ENCODE peak calls at places on chromosome 7, in ten cellular contexts. One of them, this sample, is unnamed.

GRCh38 chr7:27442446-27442845 is 199.8 kb downstream of the EVX1 start:
- DNase-seq in GM23248: peak; percentile 80
- DNase-seq in mammary epithelial cell: peak; percentile 73
- DNase-seq in OCI-LY7: no peak
- DNase-seq in GM12878: no peak
- DNase-seq in MM.1S: no peak
- DNase-seq in HepG2: no peak
- DNase-seq in fibroblast of lung: peak; percentile 41
- DNase-seq in PC-3: peak; percentile 94
- DNase-seq in trophoblast cell: no peak
- DNase-seq in this sample: peak; percentile 22

GRCh38 chr7:35799846-35800717 is 775 bp upstream of the SEPTIN7 start:
- DNase-seq in GM23248: peak; percentile 89
- DNase-seq in mammary epithelial cell: peak; percentile 80
- DNase-seq in OCI-LY7: peak; percentile 97
- DNase-seq in GM12878: peak; percentile 19
- DNase-seq in MM.1S: peak; percentile 76
- DNase-seq in HepG2: peak; percentile 29
- DNase-seq in fibroblast of lung: peak; percentile 87
- DNase-seq in PC-3: peak; percentile 82
- DNase-seq in trophoblast cell: peak; percentile 78
- DNase-seq in this sample: peak; percentile 78

GRCh38 chr7:140738280-140738679 is 41.8 kb downstream of the NDUFB2 start:
- DNase-seq in GM23248: peak; percentile 39
- DNase-seq in mammary epithelial cell: no peak
- DNase-seq in OCI-LY7: no peak
- DNase-seq in GM12878: no peak
- DNase-seq in MM.1S: no peak
- DNase-seq in HepG2: no peak
- DNase-seq in fibroblast of lung: peak; percentile 21
- DNase-seq in PC-3: no peak
- DNase-seq in trophoblast cell: no peak
- DNase-seq in this sample: peak; percentile 5

GRCh38 chr7:130365511-130366441 is 14.5 kb upstream of the CPA1 start:
- DNase-seq in GM23248: peak; percentile 88
- DNase-seq in mammary epithelial cell: peak; percentile 70
- DNase-seq in OCI-LY7: no peak
- DNase-seq in GM12878: peak; percentile 51
- DNase-seq in MM.1S: no peak
- DNase-seq in HepG2: no peak
- DNase-seq in fibroblast of lung: peak; percentile 99
- DNase-seq in PC-3: peak; percentile 43
- DNase-seq in trophoblast cell: no peak
- DNase-seq in this sample: peak; percentile 99

GRCh38 chr7:66886152-66886551 is 34.9 kb upstream of the TMEM248 start:
- DNase-seq in GM23248: peak; percentile 22
- DNase-seq in mammary epithelial cell: no peak
- DNase-seq in OCI-LY7: no peak
- DNase-seq in GM12878: peak; percentile 45
- DNase-seq in MM.1S: no peak
- DNase-seq in HepG2: no peak
- DNase-seq in fibroblast of lung: no peak
- DNase-seq in PC-3: no peak
- DNase-seq in trophoblast cell: no peak
- DNase-seq in this sample: no peak

GRCh38 chr7:25580156-25580555 is 351.9 kb upstream of the NPVF start:
- DNase-seq in GM23248: no peak
- DNase-seq in mammary epithelial cell: no peak
- DNase-seq in OCI-LY7: no peak
- DNase-seq in GM12878: no peak
- DNase-seq in MM.1S: no peak
- DNase-seq in HepG2: no peak
- DNase-seq in fibroblast of lung: no peak
- DNase-seq in PC-3: no peak
- DNase-seq in trophoblast cell: no peak
- DNase-seq in this sample: no peak

GRCh38 chr7:51316666-51317581 is at the start of gene COBL:
- DNase-seq in GM23248: peak; percentile 38
- DNase-seq in mammary epithelial cell: no peak
- DNase-seq in OCI-LY7: no peak
- DNase-seq in GM12878: no peak
- DNase-seq in MM.1S: no peak
- DNase-seq in HepG2: no peak
- DNase-seq in fibroblast of lung: peak; percentile 8
- DNase-seq in PC-3: peak; percentile 29
- DNase-seq in trophoblast cell: peak; percentile 37
- DNase-seq in this sample: no peak

GRCh38 chr7:23237000-23237399 is 9.6 kb upstream of the GPNMB start:
- DNase-seq in GM23248: no peak
- DNase-seq in mammary epithelial cell: no peak
- DNase-seq in OCI-LY7: no peak
- DNase-seq in GM12878: no peak
- DNase-seq in MM.1S: no peak
- DNase-seq in HepG2: no peak
- DNase-seq in fibroblast of lung: no peak
- DNase-seq in PC-3: no peak
- DNase-seq in trophoblast cell: no peak
- DNase-seq in this sample: no peak

GRCh38 chr7:75596727-75597614 is 104.9 kb downstream of the SPDYE5 start:
- DNase-seq in GM23248: peak; percentile 27
- DNase-seq in mammary epithelial cell: peak; percentile 44
- DNase-seq in OCI-LY7: no peak
- DNase-seq in GM12878: peak; percentile 30
- DNase-seq in MM.1S: no peak
- DNase-seq in HepG2: no peak
- DNase-seq in fibroblast of lung: peak; percentile 59
- DNase-seq in PC-3: peak; percentile 75
- DNase-seq in trophoblast cell: peak; percentile 86
- DNase-seq in this sample: peak; percentile 45

GRCh38 chr7:46139079-46139478 is 218.0 kb upstream of the IGFBP3 start:
- DNase-seq in GM23248: peak; percentile 77
- DNase-seq in mammary epithelial cell: peak; percentile 76
- DNase-seq in OCI-LY7: no peak
- DNase-seq in GM12878: peak; percentile 48
- DNase-seq in MM.1S: peak; percentile 4
- DNase-seq in HepG2: no peak
- DNase-seq in fibroblast of lung: peak; percentile 96
- DNase-seq in PC-3: peak; percentile 81
- DNase-seq in trophoblast cell: peak; percentile 69
- DNase-seq in this sample: peak; percentile 95

GRCh38 chr7:34135924-34136323 is 230.6 kb downstream of the BMPER start:
- DNase-seq in GM23248: peak; percentile 46
- DNase-seq in mammary epithelial cell: no peak
- DNase-seq in OCI-LY7: no peak
- DNase-seq in GM12878: no peak
- DNase-seq in MM.1S: no peak
- DNase-seq in HepG2: no peak
- DNase-seq in fibroblast of lung: no peak
- DNase-seq in PC-3: no peak
- DNase-seq in trophoblast cell: no peak
- DNase-seq in this sample: no peak

GRCh38 chr7:34130558-34131285 is 225.4 kb downstream of the BMPER start:
- DNase-seq in GM23248: no peak
- DNase-seq in mammary epithelial cell: no peak
- DNase-seq in OCI-LY7: no peak
- DNase-seq in GM12878: no peak
- DNase-seq in MM.1S: no peak
- DNase-seq in HepG2: no peak
- DNase-seq in fibroblast of lung: no peak
- DNase-seq in PC-3: no peak
- DNase-seq in trophoblast cell: peak; percentile 71
- DNase-seq in this sample: no peak

GRCh38 chr7:34133983-34134782 is 228.8 kb downstream of the BMPER start:
- DNase-seq in GM23248: peak; percentile 88
- DNase-seq in mammary epithelial cell: peak; percentile 75
- DNase-seq in OCI-LY7: peak; percentile 10
- DNase-seq in GM12878: no peak
- DNase-seq in MM.1S: peak; percentile 36
- DNase-seq in HepG2: peak; percentile 18
- DNase-seq in fibroblast of lung: peak; percentile 74
- DNase-seq in PC-3: peak; percentile 62
- DNase-seq in trophoblast cell: peak; percentile 71
- DNase-seq in this sample: peak; percentile 67

GRCh38 chr7:34131371-34131770 is 226.0 kb downstream of the BMPER start:
- DNase-seq in GM23248: no peak
- DNase-seq in mammary epithelial cell: no peak
- DNase-seq in OCI-LY7: no peak
- DNase-seq in GM12878: no peak
- DNase-seq in MM.1S: no peak
- DNase-seq in HepG2: no peak
- DNase-seq in fibroblast of lung: peak; percentile 45
- DNase-seq in PC-3: no peak
- DNase-seq in trophoblast cell: no peak
- DNase-seq in this sample: peak; percentile 31

DNA sequence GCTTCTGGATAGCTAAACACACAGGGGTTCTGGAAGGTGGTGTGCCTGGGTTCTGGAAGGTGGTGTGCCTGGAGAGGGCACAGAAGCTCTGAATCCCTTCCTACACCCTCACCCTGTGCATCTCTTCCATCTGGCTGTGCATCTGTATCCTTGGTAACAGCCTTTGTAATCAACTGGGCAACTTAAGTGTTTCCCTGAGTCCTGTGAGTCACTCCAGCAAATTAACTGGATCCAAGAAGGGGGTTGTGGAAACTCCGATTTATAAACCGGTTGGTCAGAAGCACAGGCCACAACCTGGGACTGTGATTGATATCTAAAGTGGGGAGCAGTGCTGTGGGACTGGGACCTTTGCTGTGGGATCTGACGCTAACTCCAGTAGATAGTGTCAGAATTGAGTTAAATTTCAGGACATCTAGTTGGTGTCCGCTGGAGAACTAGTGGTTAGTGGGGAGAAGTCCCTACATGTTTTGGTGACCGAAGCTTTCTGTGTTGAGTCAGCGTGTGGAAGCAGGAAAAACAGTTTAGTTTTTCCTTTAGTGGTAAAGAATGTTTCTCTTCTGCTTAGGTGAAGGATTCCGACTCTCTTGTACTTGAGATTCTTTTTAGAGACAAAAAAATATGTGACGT is 228.1 kb downstream of the BMPER start:
- DNase-seq in GM23248: peak; percentile 97
- DNase-seq in mammary epithelial cell: peak; percentile 91
- DNase-seq in OCI-LY7: no peak
- DNase-seq in GM12878: no peak
- DNase-seq in MM.1S: no peak
- DNase-seq in HepG2: no peak
- DNase-seq in fibroblast of lung: peak; percentile 95
- DNase-seq in PC-3: peak; percentile 10
- DNase-seq in trophoblast cell: peak; percentile 58
- DNase-seq in this sample: peak; percentile 94
- H3K4me2 ChIP-seq in GM23248: peak overlapping the region; percentile 76
- H3K4me2 ChIP-seq in mammary epithelial cell: peak overlapping the region; percentile 78
- H3K4me2 ChIP-seq in OCI-LY7: no peak overlapping the region
- H3K4me2 ChIP-seq in GM12878: no peak overlapping the region
- H3K4me2 ChIP-seq in MM.1S: no peak overlapping the region
- H3K4me2 ChIP-seq in HepG2: no peak overlapping the region
- H3K4me2 ChIP-seq in fibroblast of lung: peak overlapping the region; percentile 29
- H3K4me2 ChIP-seq in PC-3: no peak overlapping the region
- H3K4me2 ChIP-seq in trophoblast cell: no peak overlapping the region
- H3K4me2 ChIP-seq in this sample: peak overlapping the region; percentile 80

GRCh38 chr7:137324796-137325700 is 18.5 kb downstream of the PTN start:
- DNase-seq in GM23248: no peak
- DNase-seq in mammary epithelial cell: no peak
- DNase-seq in OCI-LY7: no peak
- DNase-seq in GM12878: no peak
- DNase-seq in MM.1S: no peak
- DNase-seq in HepG2: no peak
- DNase-seq in fibroblast of lung: no peak
- DNase-seq in PC-3: no peak
- DNase-seq in trophoblast cell: no peak
- DNase-seq in this sample: no peak

GRCh38 chr7:137331378-137331777 is 12.2 kb downstream of the PTN start:
- DNase-seq in GM23248: peak; percentile 23
- DNase-seq in mammary epithelial cell: no peak
- DNase-seq in OCI-LY7: no peak
- DNase-seq in GM12878: no peak
- DNase-seq in MM.1S: no peak
- DNase-seq in HepG2: no peak
- DNase-seq in fibroblast of lung: peak; percentile 72
- DNase-seq in PC-3: peak; percentile 66
- DNase-seq in trophoblast cell: no peak
- DNase-seq in this sample: peak; percentile 69

GRCh38 chr7:137325927-137326326 is 17.6 kb downstream of the PTN start:
- DNase-seq in GM23248: no peak
- DNase-seq in mammary epithelial cell: no peak
- DNase-seq in OCI-LY7: no peak
- DNase-seq in GM12878: no peak
- DNase-seq in MM.1S: no peak
- DNase-seq in HepG2: no peak
- DNase-seq in fibroblast of lung: no peak
- DNase-seq in PC-3: no peak
- DNase-seq in trophoblast cell: no peak
- DNase-seq in this sample: no peak

GRCh38 chr7:137328389-137329120 is 15.0 kb downstream of the PTN start:
- DNase-seq in GM23248: no peak
- DNase-seq in mammary epithelial cell: peak; percentile 11
- DNase-seq in OCI-LY7: no peak
- DNase-seq in GM12878: no peak
- DNase-seq in MM.1S: no peak
- DNase-seq in HepG2: no peak
- DNase-seq in fibroblast of lung: peak; percentile 87
- DNase-seq in PC-3: no peak
- DNase-seq in trophoblast cell: no peak
- DNase-seq in this sample: peak; percentile 87

GRCh38 chr7:137329411-137329810 is 14.1 kb downstream of the PTN start:
- DNase-seq in GM23248: peak; percentile 8
- DNase-seq in mammary epithelial cell: no peak
- DNase-seq in OCI-LY7: no peak
- DNase-seq in GM12878: no peak
- DNase-seq in MM.1S: no peak
- DNase-seq in HepG2: no peak
- DNase-seq in fibroblast of lung: peak; percentile 61
- DNase-seq in PC-3: no peak
- DNase-seq in trophoblast cell: no peak
- DNase-seq in this sample: peak; percentile 55
- H2AFZ ChIP-seq in GM23248: no peak overlapping the region
- H2AFZ ChIP-seq in mammary epithelial cell: no peak overlapping the region
- H2AFZ ChIP-seq in OCI-LY7: no peak overlapping the region
- H2AFZ ChIP-seq in GM12878: no peak overlapping the region
- H2AFZ ChIP-seq in MM.1S: no peak overlapping the region
- H2AFZ ChIP-seq in HepG2: no peak overlapping the region
- H2AFZ ChIP-seq in fibroblast of lung: no peak overlapping the region
- H2AFZ ChIP-seq in PC-3: no peak overlapping the region
- H2AFZ ChIP-seq in trophoblast cell: no peak overlapping the region
- H2AFZ ChIP-seq in this sample: no peak overlapping the region

GRCh38 chr7:152969335-152969734 is 209.8 kb downstream of the ACTR3B start:
- DNase-seq in GM23248: no peak
- DNase-seq in mammary epithelial cell: no peak
- DNase-seq in OCI-LY7: no peak
- DNase-seq in GM12878: no peak
- DNase-seq in MM.1S: no peak
- DNase-seq in HepG2: no peak
- DNase-seq in fibroblast of lung: no peak
- DNase-seq in PC-3: no peak
- DNase-seq in trophoblast cell: no peak
- DNase-seq in this sample: no peak
- H3K9me3 ChIP-seq in GM23248: no peaks in the 10 kb centered on the region
- H3K9me3 ChIP-seq in mammary epithelial cell: peaks cover 10% of the 10 kb centered on the region
- H3K9me3 ChIP-seq in OCI-LY7: no peaks in the 10 kb centered on the region
- H3K9me3 ChIP-seq in GM12878: no peaks in the 10 kb centered on the region
- H3K9me3 ChIP-seq in MM.1S: no peaks in the 10 kb centered on the region
- H3K9me3 ChIP-seq in HepG2: no peaks in the 10 kb centered on the region
- H3K9me3 ChIP-seq in fibroblast of lung: no peaks in the 10 kb centered on the region
- H3K9me3 ChIP-seq in PC-3: no peaks in the 10 kb centered on the region
- H3K9me3 ChIP-seq in trophoblast cell: peaks cover 11% of the 10 kb centered on the region
- H3K9me3 ChIP-seq in this sample: no peaks in the 10 kb centered on the region

GRCh38 chr7:434891-435486 is 84.7 kb downstream of the PDGFA start:
- DNase-seq in GM23248: no peak
- DNase-seq in mammary epithelial cell: no peak
- DNase-seq in OCI-LY7: no peak
- DNase-seq in GM12878: no peak
- DNase-seq in MM.1S: no peak
- DNase-seq in HepG2: peak; percentile 75
- DNase-seq in fibroblast of lung: no peak
- DNase-seq in PC-3: peak; percentile 25
- DNase-seq in trophoblast cell: peak; percentile 84
- DNase-seq in this sample: no peak
- H3K4me2 ChIP-seq in GM23248: no peak overlapping the region
- H3K4me2 ChIP-seq in mammary epithelial cell: no peak overlapping the region
- H3K4me2 ChIP-seq in OCI-LY7: no peak overlapping the region
- H3K4me2 ChIP-seq in GM12878: no peak overlapping the region
- H3K4me2 ChIP-seq in MM.1S: peak overlapping the region; percentile 18
- H3K4me2 ChIP-seq in HepG2: peak overlapping the region; percentile 100
- H3K4me2 ChIP-seq in fibroblast of lung: no peak overlapping the region
- H3K4me2 ChIP-seq in PC-3: peak overlapping the region; percentile 86
- H3K4me2 ChIP-seq in trophoblast cell: peak overlapping the region; percentile 6
- H3K4me2 ChIP-seq in this sample: peak overlapping the region; percentile 59

This sample was measured in astrocyte.